ENCODE peak calls at places on chromosomes 11 and 22, in eight cellular contexts. G, V, L, A, Y, H, J and C are unnamed samples.

GRCh38 chr11:68121067-68121899 is at the start of gene CHKA:
- DNase-seq in L (peak), H (peak), V (peak), J (peak), G (peak), Y (peak), A (peak), C (peak)

GRCh38 chr22:18962308-18962635 is 26.2 kb upstream of the PRODH start:
- DNase-seq in H (no peak), V (no peak), L (no peak), J (no peak), G (peak), Y (no peak), A (no peak), C (no peak)

GRCh38 chr11:6371825-6372224 is 18.4 kb upstream of the SMPD1 start:
- DNase-seq in A (no peak), H (no peak), L (no peak), G (no peak), J (no peak), Y (no peak), V (no peak), C (no peak)

GRCh38 chr22:36386900-36387663 is 685 bp downstream of the MYH9 start:
- DNase-seq in L (no peak), H (peak), Y (no peak), G (peak), A (peak), J (peak), V (no peak), C (peak)

GRCh38 chr11:3641191-3641590 is 601 bp downstream of the ART5 start:
- DNase-seq in A (no peak), H (no peak), V (no peak), J (no peak), G (no peak), Y (no peak), L (no peak), C (no peak)

GRCh38 chr11:134272381-134273316 is 3.5 kb upstream of the GLB1L3 start:
- DNase-seq in J (no peak), A (no peak), H (peak), Y (peak), L (peak), V (no peak), G (peak), C (no peak)

GRCh38 chr11:61442616-61443015 is 12.7 kb downstream of the SDHAF2 start:
- DNase-seq in G (no peak), J (no peak), Y (no peak), L (no peak), H (no peak), V (no peak), A (no peak), C (no peak)

GRCh38 chr11:111734383-111735261 is 31.6 kb downstream of the PPP2R1B start:
- DNase-seq in L (no peak), A (no peak), Y (peak), H (no peak), J (no peak), G (no peak), V (no peak), C (no peak)

GRCh38 chr11:74682731-74683278 is 48.4 kb downstream of the CHRDL2 start:
- DNase-seq in L (no peak), G (peak), J (peak), Y (no peak), V (no peak), H (peak), A (no peak), C (no peak)

GRCh38 chr11:61890536-61891330 is 612 bp downstream of the FADS3 start:
- DNase-seq in L (peak), H (peak), Y (peak), G (peak), A (peak), V (peak), J (peak), C (peak)

GRCh38 chr22:41448189-41448808 is 1.7 kb upstream of the TOB2 start:
- DNase-seq in V (peak), J (peak), A (peak), Y (peak), L (peak), G (peak), H (peak), C (peak)

GRCh38 chr22:44813416-44813815 is 61.0 kb downstream of the ARHGAP8 start:
- DNase-seq in H (no peak), Y (no peak), L (no peak), G (no peak), A (no peak), V (no peak), J (no peak), C (no peak)

GRCh38 chr11:117597083-117597482 is 199.9 kb downstream of the DSCAML1 start:
- DNase-seq in V (peak), L (no peak), A (peak), Y (peak), J (no peak), H (no peak), G (peak), C (no peak)

GRCh38 chr11:66846671-66847091 is 3.4 kb downstream of the RCE1 start:
- DNase-seq in G (no peak), A (no peak), L (no peak), J (no peak), V (no peak), H (no peak), Y (no peak), C (no peak)

GRCh38 chr11:7551571-7551970 is 37.8 kb downstream of the PPFIBP2 start:
- DNase-seq in J (no peak), A (no peak), G (no peak), H (no peak), V (no peak), L (no peak), Y (peak), C (no peak)

GRCh38 chr22:17665884-17666283 is 27.3 kb downstream of the BCL2L13 start:
- DNase-seq in Y (peak), G (no peak), H (no peak), J (no peak), L (no peak), V (no peak), A (no peak), C (no peak)

GRCh38 chr11:102047305-102047924 is at the start of gene CFAP300:
- DNase-seq in G (peak), H (peak), L (peak), Y (peak), A (peak), V (peak), J (peak), C (peak)

GRCh38 chr11:77213589-77214428 is 85.8 kb downstream of the MYO7A start:
- DNase-seq in J (no peak), A (no peak), L (no peak), H (peak), V (no peak), G (no peak), Y (no peak), C (peak)

GRCh38 chr11:34650528-34650927 is 29.6 kb downstream of the EHF start:
- DNase-seq in A (no peak), L (no peak), J (no peak), Y (peak), H (no peak), G (peak), V (no peak), C (peak)

GRCh38 chr11:77384584-77384983 is 83.1 kb upstream of the GDPD4 start:
- DNase-seq in V (no peak), J (no peak), H (no peak), L (no peak), G (no peak), Y (no peak), A (no peak), C (no peak)

GRCh38 chr22:20026204-20026908 is 5.4 kb downstream of the TANGO2 start:
- DNase-seq in Y (no peak), V (no peak), L (no peak), G (no peak), A (no peak), J (no peak), H (no peak), C (no peak)

GRCh38 chr11:47980093-47980906 is at the start of gene PTPRJ:
- DNase-seq in J (peak), L (peak), H (no peak), A (peak), V (peak), Y (peak), G (peak), C (peak)

GRCh38 chr11:29328961-29329441 is 687.8 kb downstream of the KCNA4 start:
- DNase-seq in V (peak), H (no peak), A (peak), J (no peak), G (no peak), L (peak), Y (peak), C (no peak)

GRCh38 chr11:73077454-73077853 is 64.7 kb downstream of the FCHSD2 start:
- DNase-seq in Y (no peak), A (no peak), G (no peak), V (no peak), J (no peak), L (no peak), H (no peak), C (no peak)

GRCh38 chr11:35927730-35928129 is 16.1 kb upstream of the LDLRAD3 start:
- DNase-seq in L (no peak), H (no peak), V (no peak), A (peak), G (no peak), J (peak), Y (peak), C (no peak)

GRCh38 chr22:22616636-22617035 is 27.8 kb upstream of the GGTLC2 start:
- DNase-seq in H (no peak), A (peak), G (peak), V (no peak), J (no peak), Y (no peak), L (no peak), C (peak)

GRCh38 chr11:83865636-83866461 is 579.7 kb upstream of the CCDC90B start:
- DNase-seq in A (no peak), V (no peak), L (no peak), J (no peak), G (no peak), Y (peak), H (no peak), C (no peak)

GRCh38 chr11:21622995-21623394 is 569.9 kb upstream of the ANO5 start:
- DNase-seq in L (no peak), G (no peak), H (no peak), A (no peak), J (no peak), Y (no peak), V (peak), C (no peak)

GRCh38 chr22:21807545-21807944 is 59.9 kb downstream of the MAPK1 start:
- DNase-seq in A (no peak), L (no peak), G (no peak), H (no peak), V (no peak), Y (peak), J (no peak), C (no peak)

GRCh38 chr11:57405271-57405890 is 14.9 kb upstream of the PRG2 start:
- DNase-seq in A (no peak), V (no peak), H (no peak), J (no peak), L (no peak), G (no peak), Y (no peak), C (no peak)

GRCh38 chr11:20374746-20375305 is 11.3 kb downstream of the HTATIP2 start:
- DNase-seq in H (no peak), L (no peak), A (no peak), J (no peak), Y (no peak), G (no peak), V (no peak), C (no peak)

GRCh38 chr11:115764172-115764571 is 260.0 kb upstream of the CADM1 start:
- DNase-seq in Y (no peak), J (no peak), H (no peak), A (no peak), L (no peak), G (no peak), V (no peak), C (no peak)

GRCh38 chr11:94973099-94973968 is at the start of the genes CWC15 and KDM4D:
- DNase-seq in A (peak), L (peak), V (peak), J (peak), H (peak), G (peak), Y (peak), C (peak)

GRCh38 chr11:79076526-79077115 is 364.2 kb downstream of the TENM4 start:
- DNase-seq in J (peak), L (peak), Y (peak), A (peak), G (no peak), H (no peak), V (peak), C (no peak)